ENCODE peak calls at places on chromosomes 6 and 20, in seven cellular contexts. One of them, this sample, is unnamed.

GRCh38 chr20:51184289-51184688 is 161.4 kb upstream of the KCNG1 start:
- DNase-seq in H9: no peak
- DNase-seq in OCI-LY7: no peak
- DNase-seq in astrocyte: peak
- DNase-seq in HepG2: no peak
- DNase-seq in A549: no peak
- DNase-seq in GM23338: no peak
- DNase-seq in this sample: peak

GRCh38 chr6:112251170-112251945 is 3.0 kb downstream of the LAMA4 start:
- DNase-seq in H9: no peak
- DNase-seq in OCI-LY7: no peak
- DNase-seq in astrocyte: peak
- DNase-seq in HepG2: no peak
- DNase-seq in A549: no peak
- DNase-seq in GM23338: no peak
- DNase-seq in this sample: peak

GRCh38 chr20:24698706-24699206 is 229.3 kb downstream of the SYNDIG1 start:
- DNase-seq in H9: peak
- DNase-seq in OCI-LY7: no peak
- DNase-seq in astrocyte: no peak
- DNase-seq in HepG2: no peak
- DNase-seq in A549: no peak
- DNase-seq in GM23338: no peak
- DNase-seq in this sample: no peak

GRCh38 chr6:118651282-118652050 is at the start of gene CEP85L:
- DNase-seq in H9: peak
- DNase-seq in OCI-LY7: peak
- DNase-seq in astrocyte: peak
- DNase-seq in HepG2: peak
- DNase-seq in A549: peak
- DNase-seq in GM23338: peak
- DNase-seq in this sample: peak

GRCh38 chr6:30844118-30844535 is 40.2 kb upstream of the DDR1 start:
- DNase-seq in H9: peak
- DNase-seq in OCI-LY7: no peak
- DNase-seq in astrocyte: peak
- DNase-seq in HepG2: peak
- DNase-seq in A549: peak
- DNase-seq in GM23338: peak
- DNase-seq in this sample: peak

GRCh38 chr6:24882835-24883555 is 52.8 kb downstream of the RIPOR2 start:
- DNase-seq in H9: no peak
- DNase-seq in OCI-LY7: no peak
- DNase-seq in astrocyte: no peak
- DNase-seq in HepG2: no peak
- DNase-seq in A549: no peak
- DNase-seq in GM23338: no peak
- DNase-seq in this sample: no peak

GRCh38 chr20:63686492-63687321 is 9.7 kb upstream of the TNFRSF6B start:
- DNase-seq in H9: no peak
- DNase-seq in OCI-LY7: no peak
- DNase-seq in astrocyte: peak
- DNase-seq in HepG2: no peak
- DNase-seq in A549: peak
- DNase-seq in GM23338: no peak
- DNase-seq in this sample: peak

GRCh38 chr20:35093245-35093884 is 758 bp upstream of the TRPC4AP start:
- DNase-seq in H9: no peak
- DNase-seq in OCI-LY7: no peak
- DNase-seq in astrocyte: peak
- DNase-seq in HepG2: no peak
- DNase-seq in A549: peak
- DNase-seq in GM23338: no peak
- DNase-seq in this sample: peak

GRCh38 chr20:44966030-44966961 is at the start of gene STK4:
- DNase-seq in H9: peak
- DNase-seq in OCI-LY7: peak
- DNase-seq in astrocyte: peak
- DNase-seq in HepG2: peak
- DNase-seq in A549: peak
- DNase-seq in GM23338: peak
- DNase-seq in this sample: peak

GRCh38 chr6:12129523-12129922 is 117.4 kb downstream of the HIVEP1 start:
- DNase-seq in H9: no peak
- DNase-seq in OCI-LY7: no peak
- DNase-seq in astrocyte: no peak
- DNase-seq in HepG2: no peak
- DNase-seq in A549: no peak
- DNase-seq in GM23338: no peak
- DNase-seq in this sample: no peak

GRCh38 chr6:163314791-163315404 is 99.6 kb upstream of the QKI start:
- DNase-seq in H9: no peak
- DNase-seq in OCI-LY7: no peak
- DNase-seq in astrocyte: no peak
- DNase-seq in HepG2: no peak
- DNase-seq in A549: no peak
- DNase-seq in GM23338: no peak
- DNase-seq in this sample: no peak

GRCh38 chr20:4813076-4813838 is 91.5 kb downstream of the PRND start:
- DNase-seq in H9: no peak
- DNase-seq in OCI-LY7: peak
- DNase-seq in astrocyte: no peak
- DNase-seq in HepG2: no peak
- DNase-seq in A549: no peak
- DNase-seq in GM23338: no peak
- DNase-seq in this sample: no peak

GRCh38 chr6:80547827-80548226 is 441.4 kb downstream of the BCKDHB start:
- DNase-seq in H9: no peak
- DNase-seq in OCI-LY7: no peak
- DNase-seq in astrocyte: peak
- DNase-seq in HepG2: no peak
- DNase-seq in A549: no peak
- DNase-seq in GM23338: no peak
- DNase-seq in this sample: peak

DNA sequence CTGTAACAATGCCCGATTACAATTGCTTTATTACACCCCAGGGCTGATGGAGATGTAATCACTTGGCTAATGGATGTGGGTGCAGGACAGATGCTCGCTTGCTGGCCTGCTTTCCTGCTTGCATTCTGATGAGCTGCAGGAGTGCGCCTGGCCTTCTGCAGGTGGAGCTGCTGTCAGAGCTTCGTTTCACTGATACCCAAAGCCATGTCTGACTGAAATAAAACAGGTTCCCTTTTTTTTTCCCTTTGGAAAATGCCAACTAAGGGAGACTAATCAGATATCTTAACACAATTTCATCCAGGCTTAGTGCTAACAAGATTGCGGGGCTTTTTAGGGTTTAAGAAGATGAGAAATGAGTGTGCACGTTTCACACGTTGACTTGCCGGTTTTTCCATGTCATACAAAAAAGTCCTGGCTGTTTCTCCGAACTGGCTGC is 60.7 kb downstream of the VAPB start:
- DNase-seq in H9: no peak
- DNase-seq in OCI-LY7: no peak
- DNase-seq in astrocyte: no peak
- DNase-seq in HepG2: no peak
- DNase-seq in A549: no peak
- DNase-seq in GM23338: no peak
- DNase-seq in this sample: no peak
- H3K4me2 ChIP-seq in H9: no peak
- H3K4me2 ChIP-seq in OCI-LY7: no peak
- H3K4me2 ChIP-seq in astrocyte: no peak
- H3K4me2 ChIP-seq in HepG2: no peak
- H3K4me2 ChIP-seq in A549: no peak
- H3K4me2 ChIP-seq in GM23338: no peak
- H3K4me2 ChIP-seq in this sample: no peak

GRCh38 chr20:13755809-13756208 is 28.9 kb downstream of the ESF1 start:
- DNase-seq in H9: no peak
- DNase-seq in OCI-LY7: no peak
- DNase-seq in astrocyte: no peak
- DNase-seq in HepG2: no peak
- DNase-seq in A549: no peak
- DNase-seq in GM23338: no peak
- DNase-seq in this sample: no peak
- TF ChIP-seq CTCF in H9: no peak
- TF ChIP-seq CTCF in OCI-LY7: no peak
- TF ChIP-seq CTCF in astrocyte: no peak
- TF ChIP-seq CTCF in HepG2: no peak
- TF ChIP-seq CTCF in A549: no peak
- TF ChIP-seq CTCF in GM23338: no peak
- TF ChIP-seq CTCF in this sample: peak

GRCh38 chr6:4840169-4840568 is 64.0 kb downstream of the CDYL start:
- DNase-seq in H9: no peak
- DNase-seq in OCI-LY7: no peak
- DNase-seq in astrocyte: no peak
- DNase-seq in HepG2: no peak
- DNase-seq in A549: no peak
- DNase-seq in GM23338: no peak
- DNase-seq in this sample: no peak
- H3K27ac ChIP-seq in H9: no peak
- H3K27ac ChIP-seq in OCI-LY7: no peak
- H3K27ac ChIP-seq in astrocyte: no peak
- H3K27ac ChIP-seq in HepG2: no peak
- H3K27ac ChIP-seq in A549: no peak
- H3K27ac ChIP-seq in GM23338: peak
- H3K27ac ChIP-seq in this sample: no peak

DNA sequence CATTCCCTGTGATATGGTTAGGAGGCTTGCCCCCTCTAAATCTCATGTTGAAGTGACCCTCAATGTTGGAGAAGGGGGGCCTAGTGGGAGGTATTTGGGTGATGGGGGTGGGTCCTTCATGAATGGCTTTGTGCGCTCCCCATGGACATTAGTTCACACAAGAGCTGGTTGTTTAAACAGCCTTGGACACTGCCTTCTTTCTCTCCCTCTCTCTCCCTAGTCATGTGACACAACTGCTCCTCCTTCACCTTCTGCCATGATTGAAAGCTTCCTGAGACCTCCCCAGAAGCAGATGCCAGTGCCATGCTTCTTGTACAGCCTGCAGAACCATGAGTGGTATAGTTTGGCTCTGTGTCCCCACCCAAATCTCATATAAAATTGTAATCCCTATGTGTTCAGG is 117.2 kb upstream of the SLC22A16 start:
- DNase-seq in H9: no peak
- DNase-seq in OCI-LY7: no peak
- DNase-seq in astrocyte: no peak
- DNase-seq in HepG2: peak
- DNase-seq in A549: no peak
- DNase-seq in GM23338: no peak
- DNase-seq in this sample: no peak
- H3K4me2 ChIP-seq in H9: no peak
- H3K4me2 ChIP-seq in OCI-LY7: no peak
- H3K4me2 ChIP-seq in astrocyte: no peak
- H3K4me2 ChIP-seq in HepG2: no peak
- H3K4me2 ChIP-seq in A549: no peak
- H3K4me2 ChIP-seq in GM23338: no peak
- H3K4me2 ChIP-seq in this sample: no peak

GRCh38 chr20:6496874-6497273 is 270.6 kb upstream of the BMP2 start:
- DNase-seq in H9: no peak
- DNase-seq in OCI-LY7: no peak
- DNase-seq in astrocyte: no peak
- DNase-seq in HepG2: no peak
- DNase-seq in A549: no peak
- DNase-seq in GM23338: no peak
- DNase-seq in this sample: no peak

GRCh38 chr20:6489361-6490154 is 277.9 kb upstream of the BMP2 start:
- DNase-seq in H9: no peak
- DNase-seq in OCI-LY7: no peak
- DNase-seq in astrocyte: peak
- DNase-seq in HepG2: peak
- DNase-seq in A549: peak
- DNase-seq in GM23338: no peak
- DNase-seq in this sample: no peak

GRCh38 chr20:6490849-6491248 is 276.6 kb upstream of the BMP2 start:
- DNase-seq in H9: no peak
- DNase-seq in OCI-LY7: no peak
- DNase-seq in astrocyte: no peak
- DNase-seq in HepG2: peak
- DNase-seq in A549: no peak
- DNase-seq in GM23338: no peak
- DNase-seq in this sample: no peak

GRCh38 chr20:6495907-6496306 is 271.6 kb upstream of the BMP2 start:
- DNase-seq in H9: no peak
- DNase-seq in OCI-LY7: no peak
- DNase-seq in astrocyte: no peak
- DNase-seq in HepG2: no peak
- DNase-seq in A549: no peak
- DNase-seq in GM23338: no peak
- DNase-seq in this sample: no peak

GRCh38 chr20:6492396-6493055 is 275.0 kb upstream of the BMP2 start:
- DNase-seq in H9: peak
- DNase-seq in OCI-LY7: no peak
- DNase-seq in astrocyte: peak
- DNase-seq in HepG2: no peak
- DNase-seq in A549: no peak
- DNase-seq in GM23338: peak
- DNase-seq in this sample: peak
- TF ChIP-seq CTCF in H9: no peak
- TF ChIP-seq CTCF in OCI-LY7: no peak
- TF ChIP-seq CTCF in astrocyte: no peak
- TF ChIP-seq CTCF in HepG2: no peak
- TF ChIP-seq CTCF in A549: no peak
- TF ChIP-seq CTCF in GM23338: no peak
- TF ChIP-seq CTCF in this sample: no peak

DNA sequence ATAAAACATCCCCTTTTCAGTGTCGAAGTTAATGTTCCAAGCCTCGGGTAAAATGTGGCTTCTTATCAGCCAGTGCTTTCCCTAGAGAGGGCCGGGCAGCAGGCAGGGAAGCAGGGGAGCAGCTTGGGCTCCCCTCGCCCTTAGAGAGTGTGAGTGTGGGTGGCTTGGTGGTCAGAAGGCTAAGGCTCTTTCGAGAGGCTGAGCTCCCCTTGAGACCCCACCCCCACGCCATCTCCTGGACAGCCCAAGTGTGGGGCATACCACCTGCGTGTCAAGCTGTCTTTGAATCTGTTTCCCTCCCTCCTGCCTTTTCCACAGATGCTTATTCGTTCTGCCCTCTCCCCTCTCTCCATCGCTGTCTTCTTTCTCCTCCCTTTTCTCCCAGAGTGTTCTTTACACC is 95.1 kb upstream of the FOXP4 start:
- DNase-seq in H9: no peak
- DNase-seq in OCI-LY7: peak
- DNase-seq in astrocyte: no peak
- DNase-seq in HepG2: no peak
- DNase-seq in A549: peak
- DNase-seq in GM23338: peak
- DNase-seq in this sample: no peak
- H3K27ac ChIP-seq in H9: no peak
- H3K27ac ChIP-seq in OCI-LY7: no peak
- H3K27ac ChIP-seq in astrocyte: no peak
- H3K27ac ChIP-seq in HepG2: no peak
- H3K27ac ChIP-seq in A549: no peak
- H3K27ac ChIP-seq in GM23338: no peak
- H3K27ac ChIP-seq in this sample: no peak

This sample was measured in IMR-90.